ENCODE peak calls at places on chromosomes 12 and 14, in seven cellular contexts. One of them, this sample, is unnamed.

GRCh38 chr14:104979758-104980591 is 1.8 kb upstream of the AHNAK2 start:
- DNase-seq in lower lobe of right lung: peak; percentile 74
- DNase-seq in T-helper 1 cell: no peak
- DNase-seq in stimulated activated CD4-positive, alpha-beta T cell treated with anti-CD3 and anti-CD28 coated beads, Interleukin-12 subunit alpha, Interleukin-12 subunit beta, amount 100 ng/mL, for 4 hours: no peak
- DNase-seq in neural crest cell: no peak
- DNase-seq in CD8-positive, alpha-beta memory T cell: no peak
- DNase-seq in breast epithelium: no peak
- DNase-seq in this sample: peak; percentile 87

GRCh38 chr14:74405663-74406062 is 20.3 kb downstream of the SYNDIG1L start:
- DNase-seq in lower lobe of right lung: peak; percentile 34
- DNase-seq in T-helper 1 cell: no peak
- DNase-seq in stimulated activated CD4-positive, alpha-beta T cell treated with anti-CD3 and anti-CD28 coated beads, Interleukin-12 subunit alpha, Interleukin-12 subunit beta, amount 100 ng/mL, for 4 hours: no peak
- DNase-seq in neural crest cell: no peak
- DNase-seq in CD8-positive, alpha-beta memory T cell: no peak
- DNase-seq in breast epithelium: no peak
- DNase-seq in this sample: no peak

GRCh38 chr12:2544213-2544612 is 250.6 kb upstream of the FKBP4 start:
- DNase-seq in lower lobe of right lung: no peak
- DNase-seq in T-helper 1 cell: no peak
- DNase-seq in stimulated activated CD4-positive, alpha-beta T cell treated with anti-CD3 and anti-CD28 coated beads, Interleukin-12 subunit alpha, Interleukin-12 subunit beta, amount 100 ng/mL, for 4 hours: no peak
- DNase-seq in neural crest cell: no peak
- DNase-seq in CD8-positive, alpha-beta memory T cell: no peak
- DNase-seq in breast epithelium: no peak
- DNase-seq in this sample: no peak

GRCh38 chr12:105659355-105660075 is 329.0 kb downstream of the C12orf75 start:
- DNase-seq in lower lobe of right lung: no peak
- DNase-seq in T-helper 1 cell: no peak
- DNase-seq in stimulated activated CD4-positive, alpha-beta T cell treated with anti-CD3 and anti-CD28 coated beads, Interleukin-12 subunit alpha, Interleukin-12 subunit beta, amount 100 ng/mL, for 4 hours: no peak
- DNase-seq in neural crest cell: no peak
- DNase-seq in CD8-positive, alpha-beta memory T cell: no peak
- DNase-seq in breast epithelium: peak; percentile 57
- DNase-seq in this sample: no peak

GRCh38 chr14:23694085-23694975 is 58.2 kb downstream of the DHRS2 start:
- DNase-seq in lower lobe of right lung: no peak
- DNase-seq in T-helper 1 cell: no peak
- DNase-seq in stimulated activated CD4-positive, alpha-beta T cell treated with anti-CD3 and anti-CD28 coated beads, Interleukin-12 subunit alpha, Interleukin-12 subunit beta, amount 100 ng/mL, for 4 hours: no peak
- DNase-seq in neural crest cell: no peak
- DNase-seq in CD8-positive, alpha-beta memory T cell: no peak
- DNase-seq in breast epithelium: no peak
- DNase-seq in this sample: peak; percentile 54

GRCh38 chr12:47729233-47729632 is 3.9 kb upstream of the ENDOU start:
- DNase-seq in lower lobe of right lung: no peak
- DNase-seq in T-helper 1 cell: no peak
- DNase-seq in stimulated activated CD4-positive, alpha-beta T cell treated with anti-CD3 and anti-CD28 coated beads, Interleukin-12 subunit alpha, Interleukin-12 subunit beta, amount 100 ng/mL, for 4 hours: no peak
- DNase-seq in neural crest cell: no peak
- DNase-seq in CD8-positive, alpha-beta memory T cell: no peak
- DNase-seq in breast epithelium: no peak
- DNase-seq in this sample: no peak

GRCh38 chr12:98227162-98227561 is 288.2 kb upstream of the TMPO start:
- DNase-seq in lower lobe of right lung: no peak
- DNase-seq in T-helper 1 cell: no peak
- DNase-seq in stimulated activated CD4-positive, alpha-beta T cell treated with anti-CD3 and anti-CD28 coated beads, Interleukin-12 subunit alpha, Interleukin-12 subunit beta, amount 100 ng/mL, for 4 hours: no peak
- DNase-seq in neural crest cell: no peak
- DNase-seq in CD8-positive, alpha-beta memory T cell: no peak
- DNase-seq in breast epithelium: no peak
- DNase-seq in this sample: no peak

GRCh38 chr14:92659765-92660561 is 88.5 kb downstream of the LGMN start:
- DNase-seq in lower lobe of right lung: peak; percentile 74
- DNase-seq in T-helper 1 cell: no peak
- DNase-seq in stimulated activated CD4-positive, alpha-beta T cell treated with anti-CD3 and anti-CD28 coated beads, Interleukin-12 subunit alpha, Interleukin-12 subunit beta, amount 100 ng/mL, for 4 hours: no peak
- DNase-seq in neural crest cell: no peak
- DNase-seq in CD8-positive, alpha-beta memory T cell: peak; percentile 10
- DNase-seq in breast epithelium: peak; percentile 29
- DNase-seq in this sample: no peak

GRCh38 chr12:62162214-62162613 is 98.0 kb upstream of the USP15 start:
- DNase-seq in lower lobe of right lung: no peak
- DNase-seq in T-helper 1 cell: no peak
- DNase-seq in stimulated activated CD4-positive, alpha-beta T cell treated with anti-CD3 and anti-CD28 coated beads, Interleukin-12 subunit alpha, Interleukin-12 subunit beta, amount 100 ng/mL, for 4 hours: no peak
- DNase-seq in neural crest cell: no peak
- DNase-seq in CD8-positive, alpha-beta memory T cell: no peak
- DNase-seq in breast epithelium: no peak
- DNase-seq in this sample: no peak

GRCh38 chr14:75432406-75432805 is 4.6 kb downstream of the JDP2 start:
- DNase-seq in lower lobe of right lung: no peak
- DNase-seq in T-helper 1 cell: no peak
- DNase-seq in stimulated activated CD4-positive, alpha-beta T cell treated with anti-CD3 and anti-CD28 coated beads, Interleukin-12 subunit alpha, Interleukin-12 subunit beta, amount 100 ng/mL, for 4 hours: no peak
- DNase-seq in neural crest cell: no peak
- DNase-seq in CD8-positive, alpha-beta memory T cell: no peak
- DNase-seq in breast epithelium: no peak
- DNase-seq in this sample: no peak

GRCh38 chr14:91400696-91401095 is 16.9 kb downstream of the CCDC88C start:
- DNase-seq in lower lobe of right lung: no peak
- DNase-seq in T-helper 1 cell: no peak
- DNase-seq in stimulated activated CD4-positive, alpha-beta T cell treated with anti-CD3 and anti-CD28 coated beads, Interleukin-12 subunit alpha, Interleukin-12 subunit beta, amount 100 ng/mL, for 4 hours: no peak
- DNase-seq in neural crest cell: no peak
- DNase-seq in CD8-positive, alpha-beta memory T cell: no peak
- DNase-seq in breast epithelium: no peak
- DNase-seq in this sample: no peak

GRCh38 chr12:96979532-96979931 is 72.5 kb downstream of the NEDD1 start:
- DNase-seq in lower lobe of right lung: no peak
- DNase-seq in T-helper 1 cell: no peak
- DNase-seq in stimulated activated CD4-positive, alpha-beta T cell treated with anti-CD3 and anti-CD28 coated beads, Interleukin-12 subunit alpha, Interleukin-12 subunit beta, amount 100 ng/mL, for 4 hours: no peak
- DNase-seq in neural crest cell: no peak
- DNase-seq in CD8-positive, alpha-beta memory T cell: no peak
- DNase-seq in breast epithelium: no peak
- DNase-seq in this sample: no peak

This sample was measured in Calu3.